ENCODE peak calls at places on chromosomes 13 and 19, in ten cellular contexts. H is Right ventricle myocardium superior; W is stimulated activated naive CD4-positive, alpha-beta T cell; L is CD4-positive, alpha-beta memory T cell; C is heart right ventricle; Z is stimulated activated naive CD8-positive, alpha-beta T cell treated with anti-CD3 and anti-CD28 coated beads, Interleukin-15, amount 100 ng/mL, for 72 hours; S is NCI-H2029; I is H9; X is NCI-H1694 treated with DMSO at 0.1 percent for 48 hours; R is body of pancreas. O is an unnamed sample.

GRCh38 chr19:33524024-33524664 is 2.6 kb upstream of the PEPD start:
- DNase-seq in H (no peak), W (no peak), L (no peak), C (no peak), Z (no peak), S (no peak), I (no peak), X (no peak), R (no peak), O (no peak)

GRCh38 chr13:28540612-28541011 is 45.7 kb upstream of the FLT1 start:
- DNase-seq in H (no peak), W (no peak), L (no peak), C (no peak), Z (no peak), S (no peak), I (no peak), X (no peak), R (no peak), O (no peak)

GRCh38 chr13:48626077-48626449 is 27.7 kb upstream of the CYSLTR2 start:
- DNase-seq in H (no peak), W (no peak), L (no peak), C (peak; percentile 48), Z (no peak), S (no peak), I (no peak), X (no peak), R (peak; percentile 77), O (peak; percentile 80)

GRCh38 chr13:28458604-28459003 is 36.3 kb downstream of the FLT1 start:
- DNase-seq in H (no peak), W (no peak), L (no peak), C (no peak), Z (no peak), S (no peak), I (no peak), X (no peak), R (no peak), O (no peak)

GRCh38 chr19:7346488-7346971 is 2.2 kb upstream of the ARHGEF18 start:
- DNase-seq in H (no peak), W (peak; percentile 11), L (no peak), C (no peak), Z (no peak), S (no peak), I (no peak), X (no peak), R (no peak), O (no peak)

GRCh38 chr13:25977216-25977615 is 74.6 kb downstream of the SHISA2 start:
- DNase-seq in H (no peak), W (no peak), L (no peak), C (no peak), Z (no peak), S (peak; percentile 65), I (peak; percentile 94), X (no peak), R (peak; percentile 34), O (no peak)

GRCh38 chr13:112716461-112716820 is 26.6 kb downstream of the ATP11A start:
- DNase-seq in H (no peak), W (no peak), L (no peak), C (no peak), Z (no peak), S (no peak), I (no peak), X (no peak), R (no peak), O (no peak)

GRCh38 chr13:40910324-40911050 is 108.6 kb downstream of the ELF1 start:
- DNase-seq in H (no peak), W (no peak), L (no peak), C (no peak), Z (no peak), S (no peak), I (no peak), X (no peak), R (no peak), O (peak; percentile 64)

GRCh38 chr13:47303626-47304025 is 406.8 kb upstream of the HTR2A start:
- DNase-seq in H (no peak), W (no peak), L (no peak), C (no peak), Z (no peak), S (no peak), I (no peak), X (no peak), R (no peak), O (no peak)

GRCh38 chr19:7326105-7326877 is 22.4 kb upstream of the ARHGEF18 start:
- DNase-seq in H (no peak), W (peak; percentile 24), L (no peak), C (no peak), Z (no peak), S (no peak), I (peak; percentile 89), X (no peak), R (no peak), O (no peak)

GRCh38 chr19:48540110-48540509 is 11.9 kb upstream of the SULT2B1 start:
- DNase-seq in H (no peak), W (no peak), L (no peak), C (no peak), Z (no peak), S (peak; percentile 31), I (no peak), X (peak; percentile 30), R (no peak), O (no peak)

GRCh38 chr13:42275506-42275905 is 3.6 kb downstream of the AKAP11 start:
- DNase-seq in H (no peak), W (no peak), L (no peak), C (no peak), Z (no peak), S (no peak), I (no peak), X (no peak), R (no peak), O (no peak)

GRCh38 chr19:58554494-58555368 is at the start of gene CHMP2A:
- DNase-seq in H (peak; percentile 99), W (no peak), L (peak; percentile 95), C (peak; percentile 99), Z (peak; percentile 97), S (no peak), I (peak; percentile 99), X (no peak), R (peak; percentile 98), O (peak; percentile 90)

GRCh38 chr13:20558982-20559381 is 8.0 kb upstream of the IFT88 start:
- DNase-seq in H (no peak), W (no peak), L (no peak), C (no peak), Z (no peak), S (no peak), I (no peak), X (no peak), R (no peak), O (no peak)

GRCh38 chr13:80677227-80677626 is 336.3 kb upstream of the SPRY2 start:
- DNase-seq in H (no peak), W (no peak), L (no peak), C (no peak), Z (no peak), S (no peak), I (no peak), X (no peak), R (no peak), O (no peak)

GRCh38 chr13:30355405-30355741 is 48.0 kb upstream of the KATNAL1 start:
- DNase-seq in H (no peak), W (peak; percentile 21), L (no peak), C (no peak), Z (peak; percentile 36), S (no peak), I (peak; percentile 47), X (no peak), R (no peak), O (no peak)

GRCh38 chr13:40518481-40518882 is 148.0 kb downstream of the FOXO1 start:
- DNase-seq in H (no peak), W (no peak), L (peak; percentile 21), C (no peak), Z (peak; percentile 69), S (no peak), I (no peak), X (no peak), R (peak; percentile 69), O (peak; percentile 54)

GRCh38 chr19:48509467-48510194 is 2.0 kb downstream of the LMTK3 start:
- DNase-seq in H (no peak), W (no peak), L (no peak), C (no peak), Z (no peak), S (no peak), I (peak; percentile 53), X (no peak), R (no peak), O (no peak)

GRCh38 chr19:51480590-51480989 is 2.3 kb downstream of the CEACAM18 start:
- DNase-seq in H (no peak), W (no peak), L (no peak), C (no peak), Z (no peak), S (no peak), I (peak; percentile 38), X (no peak), R (no peak), O (no peak)

GRCh38 chr13:99361197-99361596 is 54.0 kb upstream of the GPR183 start:
- DNase-seq in H (no peak), W (peak; percentile 78), L (peak; percentile 58), C (no peak), Z (no peak), S (no peak), I (no peak), X (no peak), R (no peak), O (no peak)

GRCh38 chr19:56725829-56726424 is 54.4 kb upstream of the ZNF835 start:
- DNase-seq in H (no peak), W (no peak), L (no peak), C (no peak), Z (no peak), S (no peak), I (no peak), X (no peak), R (no peak), O (no peak)

GRCh38 chr19:36775768-36776167 is 3.2 kb upstream of the ZNF850 start:
- DNase-seq in H (peak; percentile 49), W (no peak), L (no peak), C (peak; percentile 50), Z (no peak), S (no peak), I (no peak), X (no peak), R (peak; percentile 32), O (peak; percentile 48)

GRCh38 chr19:8457209-8457608 is 12.4 kb downstream of the HNRNPM start:
- DNase-seq in H (no peak), W (no peak), L (no peak), C (no peak), Z (no peak), S (no peak), I (no peak), X (no peak), R (no peak), O (no peak)